ENCODE peak calls at places on chromosome 5, in ten cellular contexts. R is hepatocyte, I is aorta, K is mesendoderm, P is ovary, U is pancreas, N is transverse colon, D is MM.1S, Z is ascending aorta, X is IMR-90. L is an unnamed sample.

GRCh38 chr5:43728581-43728980 is 125.6 kb downstream of the NNT start:
- DNase-seq in R (no peak), I (no peak), K (no peak), P (no peak), U (no peak), N (no peak), D (no peak), Z (no peak), X (no peak), L (no peak)

GRCh38 chr5:77015938-77016569 is 14.2 kb upstream of the AGGF1 start:
- DNase-seq in R (peak; percentile 54), I (no peak), K (peak; percentile 82), P (no peak), U (no peak), N (no peak), D (peak; percentile 50), Z (no peak), X (peak; percentile 69), L (peak; percentile 2)

GRCh38 chr5:159218595-159219023 is 9.3 kb upstream of the RNF145 start:
- DNase-seq in R (no peak), I (no peak), K (no peak), P (no peak), U (no peak), N (no peak), D (no peak), Z (no peak), X (peak; percentile 38), L (no peak)

GRCh38 chr5:107542428-107542827 is 128.3 kb downstream of the EFNA5 start:
- DNase-seq in R (peak; percentile 87), I (peak; percentile 86), K (no peak), P (peak; percentile 65), U (peak; percentile 86), N (peak; percentile 44), D (no peak), Z (peak; percentile 95), X (peak; percentile 64), L (no peak)

GRCh38 chr5:16064135-16064893 is 115.3 kb downstream of the MARCHF11 start:
- DNase-seq in R (no peak), I (no peak), K (peak; percentile 17), P (no peak), U (no peak), N (no peak), D (no peak), Z (no peak), X (no peak), L (no peak)

GRCh38 chr5:18010053-18010452 is 375.8 kb downstream of the TAF11L14 start:
- DNase-seq in R (no peak), I (no peak), K (peak; percentile 42), P (no peak), U (no peak), N (no peak), D (no peak), Z (no peak), X (no peak), L (no peak)

GRCh38 chr5:172107606-172108005 is 80.4 kb downstream of the STK10 start:
- DNase-seq in R (no peak), I (no peak), K (peak; percentile 63), P (no peak), U (no peak), N (no peak), D (no peak), Z (no peak), X (peak; percentile 84), L (no peak)

GRCh38 chr5:126865299-126865698 is 88.4 kb downstream of the LMNB1 start:
- DNase-seq in R (no peak), I (no peak), K (no peak), P (no peak), U (no peak), N (no peak), D (no peak), Z (no peak), X (peak; percentile 86), L (no peak)

GRCh38 chr5:123696948-123697347 is 185.0 kb downstream of the CSNK1G3 start:
- DNase-seq in R (no peak), I (no peak), K (no peak), P (no peak), U (no peak), N (peak; percentile 22), D (no peak), Z (no peak), X (peak; percentile 7), L (no peak)

GRCh38 chr5:4372481-4372880 is 767.6 kb upstream of the ADAMTS16 start:
- DNase-seq in R (no peak), I (no peak), K (no peak), P (no peak), U (no peak), N (no peak), D (no peak), Z (no peak), X (no peak), L (no peak)

GRCh38 chr5:51484326-51484725 is 101.1 kb downstream of the ISL1 start:
- DNase-seq in R (no peak), I (no peak), K (no peak), P (no peak), U (no peak), N (no peak), D (no peak), Z (no peak), X (no peak), L (no peak)

GRCh38 chr5:172713113-172713808 is 57.7 kb downstream of the DUSP1 start:
- DNase-seq in R (peak; percentile 63), I (peak; percentile 72), K (no peak), P (peak; percentile 82), U (peak; percentile 85), N (peak; percentile 57), D (peak; percentile 41), Z (peak; percentile 81), X (no peak), L (peak; percentile 68)

DNA sequence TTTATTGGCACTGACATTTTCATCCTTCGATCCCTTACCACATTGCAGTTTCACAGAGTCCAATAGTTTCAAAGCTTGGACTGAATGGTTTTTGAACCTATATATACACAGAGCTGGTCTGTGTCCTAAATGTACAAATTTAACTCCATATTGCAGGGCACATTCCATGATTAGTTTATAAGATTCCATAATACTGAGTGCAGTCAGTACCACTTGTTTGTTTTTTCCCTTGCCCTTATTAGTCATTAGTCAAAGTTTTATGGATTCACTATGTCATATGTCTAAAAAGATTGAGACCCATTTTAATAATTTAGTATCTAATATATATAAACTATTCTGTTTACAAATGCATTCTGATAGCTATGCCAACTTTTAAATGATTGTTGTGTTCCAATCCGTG is 654.8 kb upstream of the MEF2C start:
- DNase-seq in R (no peak), I (no peak), K (no peak), P (no peak), U (no peak), N (no peak), D (no peak), Z (no peak), X (no peak), L (no peak)
- H3K27ac ChIP-seq in R (no peak overlapping the region), I (no peak overlapping the region), K (no peak overlapping the region), P (no peak overlapping the region), U (no peak overlapping the region), N (no peak overlapping the region), D (no peak overlapping the region), Z (no peak overlapping the region), X (no peak overlapping the region), L (no peak overlapping the region)

GRCh38 chr5:150034677-150035076 is 34.1 kb downstream of the HMGXB3 start:
- DNase-seq in R (no peak), I (no peak), K (no peak), P (no peak), U (no peak), N (no peak), D (no peak), Z (no peak), X (peak; percentile 90), L (no peak)
- H3K4me1 ChIP-seq in R (peaks cover 4% of the 10 kb centered on the region), I (no peaks in the 10 kb centered on the region), K (no peaks in the 10 kb centered on the region), P (no peaks in the 10 kb centered on the region), U (no peaks in the 10 kb centered on the region), N (no peaks in the 10 kb centered on the region), D (peaks cover 22% of the 10 kb centered on the region), Z (no peaks in the 10 kb centered on the region), X (peaks cover 4% of the 10 kb centered on the region), L (no peaks in the 10 kb centered on the region)

DNA sequence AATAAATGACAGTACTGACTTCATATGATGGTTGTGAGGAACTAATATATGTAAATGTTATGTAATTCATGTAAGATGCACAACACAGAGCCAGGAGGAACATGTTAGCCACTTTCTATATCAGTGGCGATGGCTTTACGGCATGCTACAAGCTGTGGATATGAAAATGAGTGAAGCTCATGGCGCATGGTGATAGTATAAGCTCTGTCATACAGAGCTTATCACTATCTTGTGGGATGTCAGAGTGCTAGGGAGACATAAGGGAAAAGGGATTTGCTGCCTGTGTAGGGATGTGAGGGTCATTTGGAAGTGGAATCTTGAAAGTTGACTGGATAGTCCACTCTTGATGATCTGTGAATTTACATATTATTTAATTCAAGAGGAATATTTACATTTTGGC is 13.6 kb downstream of the CPEB4 start:
- DNase-seq in R (no peak), I (no peak), K (no peak), P (no peak), U (no peak), N (no peak), D (no peak), Z (no peak), X (no peak), L (no peak)
- H3K27ac ChIP-seq in R (no peak overlapping the region), I (peak overlapping the region; percentile 49), K (no peak overlapping the region), P (no peak overlapping the region), U (no peak overlapping the region), N (no peak overlapping the region), D (peak overlapping the region; percentile 90), Z (peak overlapping the region; percentile 62), X (no peak overlapping the region), L (no peak overlapping the region)

GRCh38 chr5:177493795-177494355 is 3.5 kb downstream of the PDLIM7 start:
- DNase-seq in R (no peak), I (no peak), K (no peak), P (no peak), U (peak; percentile 34), N (no peak), D (no peak), Z (no peak), X (no peak), L (no peak)
- H3K4me1 ChIP-seq in R (peaks cover 37% of the 10 kb centered on the region), I (no peaks in the 10 kb centered on the region), K (peaks cover 11% of the 10 kb centered on the region), P (peaks cover 13% of the 10 kb centered on the region), U (peaks cover 5% of the 10 kb centered on the region), N (peaks cover 59% of the 10 kb centered on the region), D (peaks cover 16% of the 10 kb centered on the region), Z (peaks cover 39% of the 10 kb centered on the region), X (peaks cover 31% of the 10 kb centered on the region), L (peaks cover 7% of the 10 kb centered on the region)

L was measured in naive thymus-derived CD4-positive, alpha-beta T cell.